ENCODE peak calls at places on chromosome 13, in five cellular contexts. M is CD8-positive, alpha-beta memory T cell; I is suprapubic skin; K is hepatocyte; L is psoas muscle. Q is an unnamed sample.
A peak's percentile ranks its signal among the peaks of the same experiment; 100 is the strongest.

GRCh38 chr13:48950507-48950886 is 25.2 kb upstream of the FNDC3A start:
- DNase-seq in K (no peak), M (no peak), I (no peak), L (no peak), Q (no peak)

GRCh38 chr13:20127563-20128458 is 33.0 kb downstream of the GJA3 start:
- DNase-seq in M (peak; percentile 44), I (peak; percentile 82), K (peak; percentile 81), L (peak; percentile 72), Q (peak; percentile 60)

GRCh38 chr13:40672310-40673060 is 6.0 kb upstream of the FOXO1 start:
- DNase-seq in M (no peak), I (no peak), L (no peak), K (peak; percentile 53), Q (no peak)

GRCh38 chr13:101452519-101453485 is at the start of gene ITGBL1:
- DNase-seq in M (no peak), L (peak; percentile 23), K (no peak), I (peak; percentile 85), Q (no peak)

GRCh38 chr13:84445776-84446175 is 563.5 kb upstream of the SLITRK1 start:
- DNase-seq in M (no peak), L (no peak), I (no peak), K (no peak), Q (no peak)

GRCh38 chr13:46605824-46606554 is 53.0 kb downstream of the LRCH1 start:
- DNase-seq in L (no peak), M (no peak), K (no peak), I (no peak), Q (no peak)

GRCh38 chr13:103238441-103238840 is 172.2 kb upstream of the SLC10A2 start:
- DNase-seq in K (no peak), I (no peak), L (no peak), M (no peak), Q (no peak)

GRCh38 chr13:36829753-36830152 is 10.7 kb downstream of the RFXAP start:
- DNase-seq in I (no peak), L (no peak), M (no peak), K (no peak), Q (no peak)

GRCh38 chr13:31200636-31200970 is 828 bp downstream of the B3GLCT start:
- DNase-seq in L (peak; percentile 61), K (peak; percentile 75), M (no peak), I (no peak), Q (peak; percentile 66)

GRCh38 chr13:31860002-31860401 is 120.7 kb downstream of the RXFP2 start:
- DNase-seq in M (no peak), I (no peak), K (no peak), L (no peak), Q (no peak)

GRCh38 chr13:97112451-97113152 is 109.5 kb upstream of the MBNL2 start:
- DNase-seq in K (no peak), M (no peak), I (no peak), L (no peak), Q (no peak)

GRCh38 chr13:25733696-25734435 is 317.9 kb downstream of the SHISA2 start:
- DNase-seq in M (no peak), L (no peak), K (no peak), I (no peak), Q (no peak)

GRCh38 chr13:39825886-39826285 is 170.4 kb downstream of the COG6 start:
- DNase-seq in K (no peak), L (no peak), I (no peak), M (no peak), Q (no peak)

GRCh38 chr13:59531571-59532091 is 632.1 kb downstream of the DIAPH3 start:
- DNase-seq in K (peak; percentile 84), I (no peak), L (peak; percentile 67), M (peak; percentile 10), Q (peak; percentile 31)

GRCh38 chr13:25699600-25699999 is 327.8 kb downstream of the ATP8A2 start:
- DNase-seq in L (no peak), K (no peak), M (no peak), I (no peak), Q (no peak)

GRCh38 chr13:48194392-48194754 is 38.6 kb upstream of the ITM2B start:
- DNase-seq in L (no peak), K (no peak), I (no peak), M (no peak), Q (no peak)

GRCh38 chr13:101572456-101572855 is 120.0 kb downstream of the ITGBL1 start:
- DNase-seq in L (no peak), K (no peak), I (no peak), M (no peak), Q (no peak)

GRCh38 chr13:111654531-111654930 is 334.1 kb downstream of the TEX29 start:
- DNase-seq in I (no peak), K (no peak), M (no peak), L (no peak), Q (no peak)

GRCh38 chr13:54241719-54242118 is 1213.1 kb downstream of the OLFM4 start:
- DNase-seq in M (no peak), I (no peak), K (peak; percentile 37), L (no peak), Q (no peak)

GRCh38 chr13:27354379-27354778 is 70.0 kb upstream of the GTF3A start:
- DNase-seq in M (no peak), L (no peak), K (no peak), I (no peak), Q (no peak)

GRCh38 chr13:111216166-111216960 is 101.3 kb downstream of the ARHGEF7 start:
- DNase-seq in L (peak; percentile 43), I (no peak), K (peak; percentile 60), M (peak; percentile 43), Q (no peak)

GRCh38 chr13:48201044-48201443 is 32.0 kb upstream of the ITM2B start:
- DNase-seq in I (no peak), K (peak; percentile 76), L (no peak), M (no peak), Q (no peak)

GRCh38 chr13:36904219-36904618 is 15.8 kb downstream of the SMAD9 start:
- DNase-seq in L (no peak), M (no peak), I (no peak), K (no peak), Q (no peak)

GRCh38 chr13:108980237-108980636 is 350.8 kb downstream of the MYO16 start:
- DNase-seq in M (no peak), I (no peak), L (no peak), K (no peak), Q (no peak)

GRCh38 chr13:91167706-91168459 is 179.6 kb upstream of the MIR17HG start:
- DNase-seq in M (no peak), L (no peak), K (no peak), I (no peak), Q (no peak)

GRCh38 chr13:85379433-85379832 is 419.8 kb downstream of the SLITRK6 start:
- DNase-seq in K (no peak), L (no peak), M (no peak), I (no peak), Q (no peak)

GRCh38 chr13:105969761-105970160 is 565.7 kb downstream of the EFNB2 start:
- DNase-seq in I (no peak), L (no peak), K (peak; percentile 57), M (no peak), Q (no peak)

GRCh38 chr13:32081591-32081990 is 50.0 kb downstream of the FRY start:
- DNase-seq in L (no peak), M (no peak), K (no peak), I (no peak), Q (no peak)

GRCh38 chr13:99197257-99197651 is 3.4 kb upstream of the UBAC2 start:
- DNase-seq in I (no peak), L (no peak), K (no peak), M (peak; percentile 46), Q (no peak)

GRCh38 chr13:99200433-99201167 is at the start of gene UBAC2:
- DNase-seq in L (peak; percentile 97), K (peak; percentile 99), I (peak; percentile 96), M (peak; percentile 99), Q (peak; percentile 92)

GRCh38 chr13:99196466-99197256 is 4.0 kb upstream of the UBAC2 start:
- DNase-seq in I (no peak), L (no peak), K (no peak), M (peak; percentile 55), Q (no peak)

GRCh38 chr13:99198630-99199029 is 2.0 kb upstream of the UBAC2 start:
- DNase-seq in M (no peak), L (no peak), I (no peak), K (peak; percentile 34), Q (no peak)

GRCh38 chr13:99199541-99200432 is 867 bp upstream of the UBAC2 start:
- DNase-seq in I (no peak), M (no peak), K (no peak), L (no peak), Q (no peak)
- H3K4me1 ChIP-seq in I (peaks cover 52% of the 10 kb centered on the region), M (peaks cover 38% of the 10 kb centered on the region), K (peaks cover 19% of the 10 kb centered on the region), L (peaks cover 26% of the 10 kb centered on the region), Q (no peaks in the 10 kb centered on the region)

GRCh38 chr13:112876305-112877000 is 92.6 kb upstream of the MCF2L start:
- DNase-seq in K (no peak), L (no peak), I (no peak), M (no peak), Q (no peak)
- H3K36me3 ChIP-seq in K (no peaks in the 10 kb centered on the region), L (peaks cover 60% of the 10 kb centered on the region), I (peaks cover 60% of the 10 kb centered on the region), M (peaks cover 5% of the 10 kb centered on the region), Q (no peaks in the 10 kb centered on the region)

GRCh38 chr13:75181906-75182305 is 300.1 kb downstream of the TBC1D4 start:
- DNase-seq in L (no peak), K (no peak), M (no peak), I (no peak), Q (no peak)
- H3K27ac ChIP-seq in L (no peak overlapping the region), K (no peak overlapping the region), M (no peak overlapping the region), I (no peak overlapping the region), Q (no peak overlapping the region)

GRCh38 chr13:51233117-51233826 is 11.1 kb downstream of the FAM124A start:
- DNase-seq in L (no peak), I (no peak), K (no peak), M (no peak), Q (no peak)
- H3K4me1 ChIP-seq in L (peaks cover 15% of the 10 kb centered on the region), I (no peaks in the 10 kb centered on the region), K (no peaks in the 10 kb centered on the region), M (no peaks in the 10 kb centered on the region), Q (no peaks in the 10 kb centered on the region)

GRCh38 chr13:95937700-95938320 is 115.4 kb downstream of the UGGT2 start:
- DNase-seq in I (no peak), K (no peak), M (no peak), L (no peak), Q (no peak)
- H3K36me3 ChIP-seq in I (peaks cover 44% of the 10 kb centered on the region), K (no peaks in the 10 kb centered on the region), M (no peaks in the 10 kb centered on the region), L (peaks cover 28% of the 10 kb centered on the region), Q (no peaks in the 10 kb centered on the region)

DNA sequence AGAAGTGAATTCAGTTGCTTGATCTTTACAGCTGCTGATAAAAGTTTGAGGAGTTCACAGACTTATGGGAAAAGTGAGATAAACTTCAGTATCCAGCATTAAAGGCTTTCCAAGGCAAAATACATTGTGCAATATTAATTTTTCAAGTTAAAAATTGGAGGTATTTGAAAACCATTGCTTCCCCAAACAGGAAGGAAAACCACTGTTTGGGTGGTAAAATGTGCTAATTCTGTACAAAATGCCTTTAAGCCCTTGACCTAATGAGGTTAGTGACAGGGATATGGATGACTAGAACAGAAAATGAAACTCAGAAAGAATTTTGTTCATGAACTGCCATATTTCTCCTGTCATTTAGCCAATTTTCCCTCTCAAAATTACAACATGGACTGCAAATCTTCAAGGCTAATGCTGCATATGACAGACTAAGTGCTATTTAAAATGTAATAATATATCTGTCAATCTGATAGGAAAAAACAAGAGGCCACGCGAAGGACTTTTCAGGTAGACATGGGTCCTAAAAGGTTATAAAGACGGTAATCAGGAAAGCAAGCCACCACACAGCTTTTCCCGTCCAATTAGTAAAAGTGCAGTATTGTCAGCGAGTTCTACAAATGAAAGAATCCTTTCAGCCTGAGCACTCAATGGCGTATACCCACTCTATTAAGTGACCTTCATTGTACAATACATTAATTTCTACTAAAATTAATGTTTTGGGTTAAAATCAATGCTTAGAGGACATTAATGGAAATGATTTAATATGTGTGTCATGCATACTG is 212.8 kb downstream of the ENOX1 start:
- DNase-seq in L (no peak), K (no peak), I (no peak), M (no peak), Q (no peak)
- H3K27ac ChIP-seq in L (no peak overlapping the region), K (peak overlapping the region; percentile 33), I (no peak overlapping the region), M (no peak overlapping the region), Q (no peak overlapping the region)